ENCODE peak calls at places on chromosomes 4 and X, in four cellular contexts. S is heart left ventricle, A is fibroblast of lung, V is small intestine. U is an unnamed sample. For H3K4me1, the result is how much of the 10 kb centered on the place peaks cover.

GRCh38 chr4:4269856-4270255 is 20.1 kb downstream of the LYAR start:
- DNase-seq in A (peak), S (no peak), V (no peak), U (no peak)

GRCh38 chrX:78540171-78540570 is 119.0 kb downstream of the RTL3 start:
- DNase-seq in A (no peak), S (no peak), V (no peak), U (no peak)

GRCh38 chrX:7228226-7228625 is 80.3 kb upstream of the PUDP start:
- DNase-seq in S (no peak), V (no peak), A (no peak), U (no peak)

GRCh38 chrX:78573630-78574029 is 85.5 kb downstream of the RTL3 start:
- DNase-seq in V (no peak), A (no peak), S (no peak), U (no peak)

GRCh38 chr4:19408488-19408887 is 843.2 kb upstream of the SLIT2 start:
- DNase-seq in S (no peak), A (no peak), V (no peak), U (no peak)

GRCh38 chr4:4302001-4302400 is 11.9 kb downstream of the ZBTB49 start:
- DNase-seq in A (no peak), S (no peak), V (no peak), U (no peak)

GRCh38 chr4:10101559-10102192 is 14.9 kb downstream of the WDR1 start:
- DNase-seq in S (peak), V (no peak), A (peak), U (no peak)

GRCh38 chrX:103157511-103158316 is 57.2 kb upstream of the BEX4 start:
- DNase-seq in V (peak), S (no peak), A (peak), U (no peak)

GRCh38 chr4:128737098-128737513 is 72.4 kb upstream of the JADE1 start:
- DNase-seq in A (peak), S (peak), V (peak), U (no peak)

GRCh38 chr4:93827272-93827947 is 1.1 kb upstream of the ATOH1 start:
- DNase-seq in V (peak), A (no peak), S (no peak), U (no peak)

GRCh38 chrX:155751131-155751530 is 130.0 kb upstream of the VAMP7 start:
- DNase-seq in A (no peak), S (no peak), V (no peak), U (no peak)

GRCh38 chrX:150429577-150429976 is 66.5 kb downstream of the MAMLD1 start:
- DNase-seq in V (no peak), S (no peak), A (peak), U (no peak)

GRCh38 chr4:87499415-87500106 is 29.6 kb downstream of the SPARCL1 start:
- DNase-seq in A (no peak), V (no peak), S (no peak), U (no peak)

GRCh38 chrX:6644411-6644810 is 109.5 kb upstream of the VCX3A start:
- DNase-seq in V (no peak), S (no peak), A (no peak), U (no peak)

GRCh38 chr4:169604131-169604900 is 8.1 kb downstream of the NEK1 start:
- DNase-seq in A (peak), V (no peak), S (no peak), U (no peak)

GRCh38 chr4:141247430-141247780 is 26.7 kb downstream of the ZNF330 start:
- DNase-seq in A (peak), S (no peak), V (no peak), U (no peak)

GRCh38 chr4:56218230-56218895 is 168.9 kb downstream of the AASDH start:
- DNase-seq in S (no peak), V (peak), A (no peak), U (no peak)

GRCh38 chr4:174284181-174284886 is 623 bp downstream of the CEP44 start:
- DNase-seq in A (peak), S (no peak), V (peak), U (no peak)

GRCh38 chr4:19478791-19479190 is 772.9 kb upstream of the SLIT2 start:
- DNase-seq in S (no peak), A (peak), V (no peak), U (no peak)

GRCh38 chr4:111494471-111494870 is 650.8 kb upstream of the FAM241A start:
- DNase-seq in A (no peak), S (no peak), V (no peak), U (no peak)

GRCh38 chrX:49001521-49002090 is 458 bp downstream of the GRIPAP1 start:
- DNase-seq in S (peak), V (peak), A (peak), U (peak)

GRCh38 chrX:110219920-110220319 is 98.0 kb downstream of the AMMECR1 start:
- DNase-seq in S (no peak), A (peak), V (no peak), U (no peak)

GRCh38 chr4:139711461-139711860 is 45.8 kb downstream of the MGST2 start:
- DNase-seq in V (peak), S (no peak), A (no peak), U (no peak)

GRCh38 chr4:42845586-42845985 is 46.9 kb upstream of the GRXCR1 start:
- DNase-seq in V (peak), A (no peak), S (no peak), U (no peak)

GRCh38 chr4:158211288-158211687 is 1.0 kb downstream of the TMEM144 start:
- DNase-seq in A (no peak), V (peak), S (no peak), U (no peak)

GRCh38 chr4:92047209-92047877 is 256.4 kb upstream of the GRID2 start:
- DNase-seq in A (peak), V (peak), S (no peak), U (no peak)

GRCh38 chrX:3393581-3394111 is 47.2 kb upstream of the MXRA5 start:
- DNase-seq in S (no peak), A (no peak), V (peak), U (no peak)

DNA sequence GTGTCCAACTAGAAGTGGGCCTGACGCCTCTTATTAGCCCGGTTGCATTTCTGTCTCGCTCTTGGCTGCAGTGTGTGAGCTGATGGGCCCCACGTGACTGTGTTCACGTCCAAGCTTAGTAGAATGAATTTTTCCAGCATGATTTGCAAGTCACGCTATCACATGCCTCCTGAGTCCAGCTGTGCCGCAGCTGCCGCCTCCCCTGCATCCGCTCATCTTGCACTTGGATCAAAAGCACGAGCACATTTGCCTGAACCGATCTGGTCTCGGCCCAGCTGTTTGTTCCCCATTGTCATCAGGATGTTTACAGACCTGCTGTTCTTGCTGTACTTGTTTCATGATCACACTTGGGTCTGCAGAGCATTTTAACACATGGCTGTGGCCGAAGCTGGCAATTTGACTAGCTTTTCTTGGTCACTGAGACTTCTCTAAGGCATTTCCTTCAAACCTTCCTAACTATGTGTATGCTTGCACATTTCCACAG is 126.5 kb downstream of the KIT start:
- DNase-seq in A (peak), V (peak), S (peak), U (peak)
- H3K27ac ChIP-seq in A (peak), V (no peak), S (peak), U (peak)

GRCh38 chr4:1720163-1720983 is 750 bp downstream of the TMEM129 start:
- DNase-seq in V (peak), S (peak), A (peak), U (peak)

GRCh38 chr4:1721003-1721665 is at the start of the genes TACC3 and TMEM129:
- DNase-seq in S (peak), V (peak), A (peak), U (peak)

GRCh38 chr4:1723131-1723801 is 1.9 kb downstream of the TACC3 start:
- DNase-seq in V (no peak), A (no peak), S (no peak), U (no peak)

GRCh38 chr4:1722551-1723071 is 1.3 kb downstream of the TACC3 start:
- DNase-seq in V (no peak), A (no peak), S (no peak), U (no peak)

DNA sequence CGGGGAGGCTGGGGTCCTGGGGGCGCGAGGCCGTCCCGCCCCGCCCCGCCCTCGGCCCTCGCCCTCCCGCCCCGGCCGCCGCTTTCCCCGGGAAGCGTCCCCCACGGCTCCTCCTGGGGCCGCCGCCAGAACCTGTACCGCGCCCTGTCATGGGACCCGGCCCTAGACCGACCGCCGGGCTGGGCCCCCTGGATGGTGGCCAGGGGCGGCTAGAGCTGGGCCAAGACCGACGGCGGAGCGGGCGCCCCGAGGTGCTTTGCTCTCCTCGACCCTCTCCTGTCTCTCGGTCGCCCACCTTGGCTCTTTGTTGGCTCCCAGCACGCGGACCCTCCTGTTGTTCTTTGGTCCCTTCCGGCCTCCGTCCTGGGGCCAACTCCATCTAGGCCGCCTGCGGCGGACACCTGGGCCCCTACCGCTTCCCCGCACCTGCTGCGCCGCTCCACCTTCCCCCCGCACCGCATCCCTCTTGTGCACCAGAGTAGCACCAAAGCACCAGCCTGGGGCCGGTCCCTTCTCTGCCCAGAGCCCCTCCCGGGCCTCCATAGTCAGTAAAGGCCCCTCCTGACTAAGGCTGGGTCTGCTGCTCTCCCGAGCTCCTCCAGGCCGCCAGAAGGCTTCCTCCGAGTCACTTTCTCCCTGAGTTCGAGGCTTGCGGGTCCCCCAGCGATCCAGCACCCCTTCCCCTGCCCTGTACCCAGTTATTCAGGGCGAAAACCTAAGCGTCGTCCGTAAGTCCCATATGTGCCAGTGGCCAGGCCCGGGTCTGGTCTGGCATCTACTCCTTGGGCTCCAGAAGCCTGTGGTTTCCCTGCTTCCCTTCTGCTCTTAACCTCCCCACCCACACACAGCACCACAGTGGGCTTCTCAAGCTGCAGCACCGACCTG is 587 bp downstream of the TACC3 start:
- DNase-seq in S (no peak), A (no peak), V (no peak), U (no peak)
- H3K4me1 ChIP-seq in S (under half), A (under half), V (under half), U (under half)

DNA sequence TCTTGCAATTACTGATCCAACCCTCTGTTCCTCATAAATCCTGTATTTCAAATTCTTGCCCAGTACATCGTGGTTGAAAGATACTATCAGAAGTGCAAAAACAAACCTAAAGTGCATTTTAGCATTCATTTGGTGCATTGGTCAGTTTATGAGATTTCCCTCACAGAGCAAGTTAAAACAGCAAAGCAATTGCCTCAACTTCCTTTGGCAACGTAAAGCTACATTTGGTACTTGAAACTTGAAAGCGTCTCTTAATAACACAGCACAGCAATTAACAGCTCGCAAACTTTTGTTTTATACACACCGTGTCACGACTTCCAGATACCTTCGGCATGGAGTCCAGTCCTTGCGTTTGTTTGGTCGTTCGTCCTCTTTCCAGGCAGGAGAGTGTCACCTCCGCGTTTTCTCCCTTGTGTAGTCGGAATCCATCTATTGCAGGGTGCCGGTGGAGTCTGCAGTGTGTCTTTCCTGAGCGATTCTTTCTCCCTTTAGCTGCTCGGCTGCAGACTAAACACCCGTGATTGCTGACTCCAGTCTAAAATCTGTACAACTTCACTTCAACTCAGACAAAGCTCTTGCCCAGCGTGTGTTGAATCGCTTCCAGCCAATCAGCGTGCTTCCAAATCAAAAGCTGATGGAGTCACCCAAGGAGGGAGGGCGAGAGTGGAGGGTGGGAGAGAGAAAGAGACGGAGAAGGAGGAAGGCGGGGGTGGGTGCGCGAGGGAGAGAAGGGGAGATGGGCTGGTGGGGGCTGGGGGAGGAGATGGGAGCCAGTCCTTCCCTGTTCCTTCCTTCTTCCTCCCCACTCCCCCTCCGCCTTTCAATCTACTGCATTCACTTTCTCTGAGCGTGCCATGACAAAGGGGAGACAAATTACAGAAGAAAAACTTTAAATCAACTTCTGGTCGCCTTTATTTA is at the start of gene PCDH18:
- DNase-seq in V (peak), A (peak), S (peak), U (peak)
- H3K27ac ChIP-seq in V (no peak), A (peak), S (peak), U (no peak)

DNA sequence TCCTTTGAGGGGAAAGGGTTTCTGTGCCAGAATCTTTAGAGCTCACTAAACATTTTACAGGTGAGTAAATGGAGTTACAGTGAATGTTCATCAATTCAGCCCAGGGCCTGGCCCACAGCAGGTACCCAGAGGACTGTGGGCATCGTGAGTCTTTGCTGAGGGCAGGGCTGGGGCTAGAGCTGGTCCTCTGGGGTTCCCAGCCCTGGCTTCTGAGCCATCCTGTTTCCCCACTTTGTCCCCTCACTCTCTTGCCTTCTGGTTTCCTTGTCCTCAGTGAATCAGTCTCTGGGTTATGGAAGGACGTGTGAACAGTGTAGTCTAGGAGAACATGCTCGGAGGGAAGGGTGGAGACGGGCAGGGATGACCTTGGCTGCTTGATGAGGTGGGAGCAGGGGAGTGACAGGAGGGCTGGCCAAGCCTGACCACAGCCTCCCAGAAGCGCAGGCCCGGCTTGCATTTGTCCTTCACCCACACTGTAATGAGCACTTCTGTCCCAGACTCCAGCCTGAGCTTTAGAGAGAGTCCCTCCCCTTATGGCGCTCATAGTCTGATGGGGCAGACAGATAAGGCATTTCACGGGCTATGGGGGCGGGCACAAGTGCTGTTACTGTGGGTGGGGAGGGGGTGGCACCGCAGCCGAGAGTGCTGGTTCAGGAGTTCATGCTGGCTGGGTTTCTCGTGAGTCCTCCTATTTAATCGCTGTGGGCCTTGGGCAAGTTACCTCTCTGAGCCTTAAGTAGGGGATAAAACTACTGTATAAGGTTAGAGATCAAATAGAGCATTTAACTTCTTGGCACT is 17.3 kb downstream of the TBC1D14 start:
- DNase-seq in A (peak), V (peak), S (no peak), U (no peak)
- H3K4me1 ChIP-seq in A (under half), V (under half), S (under half), U (under half)

DNA sequence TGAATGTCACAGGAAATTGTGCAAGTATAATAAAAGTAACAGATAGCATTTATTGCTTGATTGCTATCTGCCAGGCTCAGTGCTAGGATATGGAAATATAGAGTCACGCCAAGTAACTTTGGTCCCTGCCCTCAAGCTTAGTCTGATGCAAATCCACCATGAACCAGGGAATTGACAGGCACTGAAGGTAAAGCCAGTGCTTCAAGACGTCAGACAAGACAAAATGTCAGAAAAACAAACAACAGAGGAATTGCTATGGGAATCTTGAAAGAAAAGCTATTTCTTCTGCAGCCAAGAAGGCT is 219.9 kb upstream of the FAT1 start:
- DNase-seq in S (no peak), V (peak), A (no peak), U (no peak)
- H3K27ac ChIP-seq in S (no peak), V (peak), A (no peak), U (no peak)

DNA sequence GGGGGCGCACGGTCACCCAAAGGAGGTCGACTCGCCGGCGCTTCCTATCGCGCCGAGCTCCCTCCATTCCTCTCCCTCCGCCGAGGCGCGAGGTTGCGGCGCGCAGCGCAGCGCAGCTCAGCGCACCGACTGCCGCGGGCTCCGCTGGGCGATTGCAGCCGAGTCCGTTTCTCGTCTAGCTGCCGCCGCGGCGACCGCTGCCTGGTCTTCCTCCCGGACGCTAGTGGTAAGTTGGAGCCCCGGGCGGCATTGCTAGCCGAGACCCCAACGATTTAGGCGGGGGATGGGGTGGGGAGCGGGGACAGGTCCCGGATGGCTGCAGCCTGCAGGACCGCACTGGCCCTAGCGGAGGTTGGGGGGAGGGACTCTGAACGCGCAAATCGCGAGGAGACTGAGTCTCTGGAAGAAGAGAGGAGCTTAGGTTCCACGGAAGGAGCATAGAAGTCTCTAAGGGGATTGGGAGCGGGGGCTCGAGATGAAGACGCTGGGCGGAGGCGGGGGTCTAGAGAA is 603 bp downstream of the HTR2C start:
- DNase-seq in A (no peak), V (no peak), S (no peak), U (no peak)
- H3K4me1 ChIP-seq in A (under half), V (under half), S (under half), U (under half)

GRCh38 chr4:14265651-14266050 is 638.1 kb upstream of the BOD1L1 start:
- DNase-seq in A (no peak), V (no peak), S (no peak), U (no peak)
- H3K27ac ChIP-seq in A (no peak), V (no peak), S (no peak), U (no peak)

GRCh38 chrX:1502241-1502640 is 34.7 kb downstream of the P2RY8 start:
- DNase-seq in S (no peak), V (no peak), A (no peak), U (peak)
- H3K4me1 ChIP-seq in S (under half), V (under half), A (under half), U (under half)